ENCODE peak calls at places on chromosome 17, in seven cellular contexts. M is AG10803, K is NCI-H2081, E is T follicular helper cell, U is GM19239, D is NCI-H345, X is NCI-H1092. C is an unnamed sample.

GRCh38 chr17:6328279-6328678 is 106.6 kb downstream of the AIPL1 start:
- DNase-seq in M (no peak), K (no peak), E (no peak), U (no peak), D (no peak), X (no peak), C (no peak)

GRCh38 chr17:6639014-6639650 is 1.4 kb downstream of the KIAA0753 start:
- DNase-seq in M (no peak), K (no peak), E (no peak), U (no peak), D (no peak), X (no peak), C (no peak)

GRCh38 chr17:12415031-12415430 is 250.7 kb upstream of the MYOCD start:
- DNase-seq in M (peak), K (no peak), E (no peak), U (no peak), D (no peak), X (no peak), C (no peak)

GRCh38 chr17:74454197-74455024 is 12.0 kb upstream of the CD300A start:
- DNase-seq in M (peak), K (peak), E (no peak), U (no peak), D (peak), X (peak), C (peak)

GRCh38 chr17:28394717-28395116 is 11.3 kb downstream of the SLC46A1 start:
- DNase-seq in M (peak), K (no peak), E (no peak), U (no peak), D (no peak), X (no peak), C (no peak)

GRCh38 chr17:75849304-75849695 is 5.1 kb upstream of the UNC13D start:
- DNase-seq in M (no peak), K (no peak), E (no peak), U (no peak), D (no peak), X (no peak), C (no peak)

GRCh38 chr17:43984521-43984920 is 19.9 kb upstream of the NAGS start:
- DNase-seq in M (no peak), K (no peak), E (no peak), U (no peak), D (no peak), X (no peak), C (no peak)

GRCh38 chr17:74123350-74123749 is 80.1 kb upstream of the RPL38 start:
- DNase-seq in M (peak), K (no peak), E (no peak), U (no peak), D (no peak), X (no peak), C (peak)

GRCh38 chr17:68656666-68657065 is 55.5 kb upstream of the FAM20A start:
- DNase-seq in M (no peak), K (no peak), E (no peak), U (no peak), D (no peak), X (no peak), C (no peak)

GRCh38 chr17:57379237-57380054 is 123.1 kb downstream of the MSI2 start:
- DNase-seq in M (no peak), K (no peak), E (no peak), U (no peak), D (no peak), X (no peak), C (no peak)

GRCh38 chr17:4573115-4573514 is 11.2 kb upstream of the SMTNL2 start:
- DNase-seq in M (no peak), K (no peak), E (no peak), U (no peak), D (no peak), X (no peak), C (no peak)

GRCh38 chr17:17682293-17682736 is 1.1 kb downstream of the RAI1 start:
- DNase-seq in M (peak), K (peak), E (peak), U (peak), D (peak), X (no peak), C (no peak)

GRCh38 chr17:55612691-55613141 is 101.5 kb upstream of the SMIM36 start:
- DNase-seq in M (peak), K (no peak), E (no peak), U (no peak), D (no peak), X (no peak), C (no peak)

GRCh38 chr17:42743595-42744282 is 1.1 kb downstream of the EZH1 start:
- DNase-seq in M (no peak), K (no peak), E (no peak), U (no peak), D (no peak), X (no peak), C (no peak)

GRCh38 chr17:37527249-37527851 is 37.7 kb downstream of the DUSP14 start:
- DNase-seq in M (peak), K (peak), E (no peak), U (peak), D (peak), X (no peak), C (peak)

GRCh38 chr17:79769596-79770520 is 8.1 kb upstream of the CBX2 start:
- DNase-seq in M (no peak), K (no peak), E (no peak), U (no peak), D (no peak), X (no peak), C (no peak)

GRCh38 chr17:72566671-72567484 is 446.1 kb downstream of the SOX9 start:
- DNase-seq in M (no peak), K (no peak), E (no peak), U (no peak), D (peak), X (no peak), C (no peak)

GRCh38 chr17:59506907-59507726 is 58.3 kb upstream of the DHX40 start:
- DNase-seq in M (peak), K (no peak), E (no peak), U (no peak), D (no peak), X (no peak), C (no peak)

GRCh38 chr17:69812240-69812837 is 262.7 kb upstream of the KCNJ16 start:
- DNase-seq in M (peak), K (no peak), E (no peak), U (no peak), D (no peak), X (no peak), C (no peak)

GRCh38 chr17:40532520-40533253 is 31.3 kb upstream of the TNS4 start:
- DNase-seq in M (no peak), K (no peak), E (no peak), U (no peak), D (no peak), X (no peak), C (no peak)

GRCh38 chr17:75888484-75888883 is 8.3 kb downstream of the TRIM65 start:
- DNase-seq in M (no peak), K (no peak), E (no peak), U (no peak), D (no peak), X (no peak), C (no peak)

GRCh38 chr17:78390241-78391050 is 12.0 kb downstream of the PGS1 start:
- DNase-seq in M (peak), K (no peak), E (no peak), U (no peak), D (no peak), X (no peak), C (no peak)

GRCh38 chr17:2435181-2435741 is 34.4 kb upstream of the MNT start:
- DNase-seq in M (peak), K (peak), E (no peak), U (no peak), D (peak), X (peak), C (no peak)

GRCh38 chr17:39209317-39210092 is 9.4 kb downstream of the RPL19 start:
- DNase-seq in M (peak), K (no peak), E (peak), U (no peak), D (peak), X (no peak), C (peak)

GRCh38 chr17:2396568-2397246 is 4.2 kb downstream of the MNT start:
- DNase-seq in M (peak), K (peak), E (no peak), U (peak), D (no peak), X (no peak), C (peak)

GRCh38 chr17:29042679-29043538 is at the start of gene PIPOX:
- DNase-seq in M (no peak), K (peak), E (no peak), U (peak), D (peak), X (peak), C (peak)

GRCh38 chr17:55601874-55602364 is 90.7 kb upstream of the SMIM36 start:
- DNase-seq in M (peak), K (peak), E (no peak), U (no peak), D (no peak), X (peak), C (no peak)

GRCh38 chr17:72576289-72576759 is 455.5 kb downstream of the SOX9 start:
- DNase-seq in M (no peak), K (no peak), E (no peak), U (no peak), D (no peak), X (no peak), C (peak)

GRCh38 chr17:80800775-80801391 is 190.8 kb upstream of the CHMP6 start:
- DNase-seq in M (no peak), K (peak), E (no peak), U (no peak), D (peak), X (no peak), C (peak)

GRCh38 chr17:27630607-27631408 is at the start of gene LGALS9:
- DNase-seq in M (peak), K (no peak), E (no peak), U (peak), D (no peak), X (no peak), C (peak)

C was measured in pons.